ENCODE peak calls at places on chromosomes 1 and 21, in six cellular contexts. One of them, this sample, is unnamed.
A peak's percentile ranks its signal among the peaks of the same experiment; 100 is the strongest.

GRCh38 chr1:150696151-150696550 is 803 bp downstream of the GOLPH3L start:
- DNase-seq in endothelial cell of umbilical vein: peak; percentile 32
- DNase-seq in K562: no peak
- DNase-seq in HepG2: no peak
- DNase-seq in A549: no peak
- DNase-seq in GM12878: no peak
- DNase-seq in this sample: peak; percentile 11

GRCh38 chr1:155320252-155320651 is 442 bp upstream of the RUSC1 start:
- DNase-seq in A549: no peak
- DNase-seq in endothelial cell of umbilical vein: no peak
- DNase-seq in K562: no peak
- DNase-seq in HepG2: no peak
- DNase-seq in GM12878: no peak
- DNase-seq in this sample: no peak

GRCh38 chr1:71343686-71344416 is 263.0 kb upstream of the ZRANB2 start:
- DNase-seq in A549: no peak
- DNase-seq in HepG2: no peak
- DNase-seq in endothelial cell of umbilical vein: no peak
- DNase-seq in GM12878: no peak
- DNase-seq in K562: peak; percentile 12
- DNase-seq in this sample: peak; percentile 11

GRCh38 chr1:155126494-155127104 is 1.1 kb upstream of the EFNA1 start:
- DNase-seq in A549: no peak
- DNase-seq in GM12878: no peak
- DNase-seq in endothelial cell of umbilical vein: peak; percentile 29
- DNase-seq in K562: peak; percentile 65
- DNase-seq in HepG2: peak; percentile 88
- DNase-seq in this sample: no peak

GRCh38 chr1:6703016-6703415 is 1.4 kb upstream of the DNAJC11 start:
- DNase-seq in A549: no peak
- DNase-seq in HepG2: no peak
- DNase-seq in GM12878: no peak
- DNase-seq in K562: no peak
- DNase-seq in endothelial cell of umbilical vein: no peak
- DNase-seq in this sample: no peak

GRCh38 chr1:204858381-204858821 is 12.3 kb upstream of the NFASC start:
- DNase-seq in endothelial cell of umbilical vein: no peak
- DNase-seq in GM12878: no peak
- DNase-seq in HepG2: no peak
- DNase-seq in A549: no peak
- DNase-seq in K562: no peak
- DNase-seq in this sample: no peak

GRCh38 chr1:41509270-41509671 is 24.8 kb upstream of the EDN2 start:
- DNase-seq in HepG2: no peak
- DNase-seq in A549: no peak
- DNase-seq in endothelial cell of umbilical vein: no peak
- DNase-seq in K562: no peak
- DNase-seq in GM12878: no peak
- DNase-seq in this sample: peak; percentile 49

GRCh38 chr21:32414579-32415358 is 2.3 kb downstream of the EVA1C start:
- DNase-seq in K562: no peak
- DNase-seq in A549: no peak
- DNase-seq in HepG2: no peak
- DNase-seq in endothelial cell of umbilical vein: peak; percentile 75
- DNase-seq in GM12878: no peak
- DNase-seq in this sample: no peak

GRCh38 chr1:21050031-21050430 is 126.7 kb downstream of the EIF4G3 start:
- DNase-seq in A549: no peak
- DNase-seq in HepG2: no peak
- DNase-seq in GM12878: no peak
- DNase-seq in K562: no peak
- DNase-seq in endothelial cell of umbilical vein: peak; percentile 41
- DNase-seq in this sample: no peak

GRCh38 chr1:211551628-211552465 is 27.1 kb downstream of the SLC30A1 start:
- DNase-seq in K562: no peak
- DNase-seq in GM12878: no peak
- DNase-seq in endothelial cell of umbilical vein: peak; percentile 78
- DNase-seq in HepG2: peak; percentile 19
- DNase-seq in A549: no peak
- DNase-seq in this sample: peak; percentile 68

GRCh38 chr1:216923601-216924000 is 200.4 kb upstream of the ESRRG start:
- DNase-seq in A549: no peak
- DNase-seq in endothelial cell of umbilical vein: no peak
- DNase-seq in K562: no peak
- DNase-seq in HepG2: no peak
- DNase-seq in GM12878: no peak
- DNase-seq in this sample: no peak

GRCh38 chr21:19541612-19542011 is 1138.0 kb upstream of the TMPRSS15 start:
- DNase-seq in A549: no peak
- DNase-seq in endothelial cell of umbilical vein: no peak
- DNase-seq in GM12878: no peak
- DNase-seq in K562: no peak
- DNase-seq in HepG2: peak; percentile 3
- DNase-seq in this sample: no peak

DNA sequence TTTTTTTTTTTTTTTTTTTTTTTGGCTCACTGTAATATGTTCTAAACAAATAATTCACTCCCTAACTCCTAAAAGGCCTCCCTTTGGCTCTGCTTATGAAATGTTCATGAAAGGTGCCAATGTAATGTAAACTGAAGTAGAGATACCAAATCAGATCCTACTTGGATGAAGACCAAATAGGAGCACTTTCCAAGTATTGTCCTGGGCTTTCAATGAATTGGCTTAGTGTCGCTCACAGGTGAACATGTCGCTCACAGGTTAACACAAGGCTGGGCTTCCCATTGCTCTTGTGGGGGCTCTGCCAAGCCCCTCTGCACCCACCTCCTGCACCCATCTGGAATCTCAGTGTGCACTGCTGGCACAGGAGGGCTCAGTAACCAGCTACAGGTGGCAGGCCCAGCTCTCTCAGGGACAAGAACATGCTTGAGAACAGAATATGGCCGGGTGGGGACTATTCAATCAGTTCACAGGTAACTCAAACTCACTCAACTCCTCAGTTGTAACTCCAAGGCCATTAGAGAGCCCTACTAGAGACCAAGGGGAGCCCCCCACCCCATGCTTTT is 10.6 kb upstream of the CD58 start:
- DNase-seq in HepG2: no peak
- DNase-seq in endothelial cell of umbilical vein: no peak
- DNase-seq in A549: no peak
- DNase-seq in GM12878: no peak
- DNase-seq in K562: no peak
- DNase-seq in this sample: no peak
- TF ChIP-seq MYC in HepG2: no peak
- TF ChIP-seq MYC in endothelial cell of umbilical vein: no peak
- TF ChIP-seq MYC in A549: no peak
- TF ChIP-seq MYC in GM12878: no peak
- TF ChIP-seq MYC in K562: no peak
- TF ChIP-seq MYC in this sample: no peak

DNA sequence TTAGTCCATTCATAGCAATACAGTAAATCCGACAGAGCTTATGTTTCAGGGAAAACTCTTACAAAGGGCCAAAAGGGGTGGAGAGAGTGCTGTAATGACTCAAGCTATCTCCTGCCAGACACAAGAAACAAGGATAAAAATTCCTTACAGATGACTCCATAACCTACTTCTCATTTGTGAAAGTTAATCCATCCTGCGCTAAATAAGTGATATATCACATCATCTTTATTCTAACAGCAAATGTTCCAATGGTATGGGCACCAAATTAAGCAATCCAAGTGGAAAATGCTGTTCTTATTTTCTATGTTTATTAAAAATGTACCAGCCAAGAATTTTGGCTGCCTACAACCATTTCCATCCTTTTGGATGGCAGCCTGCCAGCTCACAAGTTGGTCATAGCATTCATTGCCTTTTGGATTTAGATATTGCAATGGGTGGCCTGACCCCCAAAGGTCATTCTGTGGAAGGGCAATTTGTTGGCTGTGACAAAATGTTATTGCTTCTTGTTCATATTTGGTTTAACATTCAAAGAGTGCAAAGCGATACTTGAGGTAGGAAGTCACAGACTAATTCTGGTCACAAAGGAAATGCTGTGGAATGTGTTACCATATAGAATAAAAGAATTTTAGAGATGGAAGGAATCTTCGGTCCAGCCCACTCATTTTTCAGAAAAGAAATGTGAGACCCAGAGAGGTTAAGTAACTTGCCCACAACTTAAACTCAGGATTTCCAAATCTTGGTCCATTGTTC is 2.8 kb upstream of the ENAH start:
- DNase-seq in A549: peak; percentile 70
- DNase-seq in endothelial cell of umbilical vein: peak; percentile 92
- DNase-seq in HepG2: peak; percentile 60
- DNase-seq in GM12878: no peak
- DNase-seq in K562: no peak
- DNase-seq in this sample: peak; percentile 59
- TF ChIP-seq CTCF in A549: peak; percentile 49
- TF ChIP-seq CTCF in endothelial cell of umbilical vein: no peak
- TF ChIP-seq CTCF in HepG2: peak; percentile 52
- TF ChIP-seq CTCF in GM12878: peak; percentile 1
- TF ChIP-seq CTCF in K562: no peak
- TF ChIP-seq CTCF in this sample: no peak

GRCh38 chr1:180954766-180955165 is 42.1 kb downstream of the KIAA1614 start:
- DNase-seq in A549: no peak
- DNase-seq in K562: no peak
- DNase-seq in endothelial cell of umbilical vein: no peak
- DNase-seq in GM12878: no peak
- DNase-seq in HepG2: no peak
- DNase-seq in this sample: no peak

GRCh38 chr1:180952657-180953013 is 39.9 kb downstream of the KIAA1614 start:
- DNase-seq in GM12878: no peak
- DNase-seq in K562: no peak
- DNase-seq in HepG2: no peak
- DNase-seq in endothelial cell of umbilical vein: no peak
- DNase-seq in A549: no peak
- DNase-seq in this sample: no peak

GRCh38 chr1:180953791-180954721 is 41.4 kb downstream of the KIAA1614 start:
- DNase-seq in HepG2: peak; percentile 31
- DNase-seq in A549: peak; percentile 40
- DNase-seq in endothelial cell of umbilical vein: peak; percentile 69
- DNase-seq in K562: no peak
- DNase-seq in GM12878: peak; percentile 9
- DNase-seq in this sample: no peak

GRCh38 chr1:180951881-180952656 is 39.4 kb downstream of the KIAA1614 start:
- DNase-seq in endothelial cell of umbilical vein: no peak
- DNase-seq in A549: no peak
- DNase-seq in HepG2: no peak
- DNase-seq in GM12878: no peak
- DNase-seq in K562: no peak
- DNase-seq in this sample: no peak

GRCh38 chr1:180953291-180953747 is 40.6 kb downstream of the KIAA1614 start:
- DNase-seq in A549: no peak
- DNase-seq in HepG2: no peak
- DNase-seq in GM12878: no peak
- DNase-seq in endothelial cell of umbilical vein: no peak
- DNase-seq in K562: no peak
- DNase-seq in this sample: no peak
- H3K4me3 ChIP-seq in A549: peak overlapping the region; percentile 67
- H3K4me3 ChIP-seq in HepG2: peak overlapping the region; percentile 69
- H3K4me3 ChIP-seq in GM12878: peak overlapping the region; percentile 64
- H3K4me3 ChIP-seq in endothelial cell of umbilical vein: no peak overlapping the region
- H3K4me3 ChIP-seq in K562: no peak overlapping the region
- H3K4me3 ChIP-seq in this sample: no peak overlapping the region

DNA sequence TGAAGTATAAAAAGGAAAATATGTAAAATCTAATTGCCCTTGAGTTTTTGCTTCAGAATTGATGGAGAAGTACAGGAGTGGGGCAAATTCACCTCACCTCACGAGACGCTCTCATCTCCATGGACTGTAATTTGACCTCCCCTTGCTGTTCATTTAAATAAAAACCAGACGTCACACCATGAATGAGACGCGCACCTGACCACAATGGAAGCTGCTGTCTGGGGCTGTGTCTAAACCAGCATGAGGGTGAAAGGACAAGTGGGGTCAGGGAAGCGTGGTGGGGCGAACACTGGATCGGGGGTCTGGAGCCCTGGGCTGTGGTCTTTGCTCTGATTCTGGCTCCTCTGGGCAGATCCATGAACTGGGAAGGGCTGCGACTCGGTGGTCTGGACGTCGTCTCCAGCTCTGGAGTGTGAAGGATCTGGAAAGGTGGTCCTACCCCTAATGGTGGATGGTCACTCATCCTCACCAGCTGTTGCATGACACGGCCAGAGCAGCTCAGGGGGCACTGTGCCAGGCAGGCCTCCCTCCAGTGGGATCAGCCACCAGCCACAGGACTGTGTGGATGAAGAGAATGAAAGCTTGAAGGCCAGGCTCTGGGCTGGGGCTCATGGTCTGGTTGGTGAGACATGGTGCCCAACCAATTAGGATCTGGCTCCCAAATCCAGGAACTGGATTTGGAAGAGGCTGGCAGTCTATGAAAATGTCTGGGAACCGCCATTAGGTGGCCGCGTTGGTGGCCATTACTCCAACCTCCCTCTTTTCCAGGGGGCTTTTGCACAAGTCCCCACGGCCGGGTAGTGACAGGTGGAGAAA is 728.6 kb downstream of the PTPRU start:
- DNase-seq in HepG2: no peak
- DNase-seq in K562: no peak
- DNase-seq in A549: no peak
- DNase-seq in endothelial cell of umbilical vein: no peak
- DNase-seq in GM12878: no peak
- DNase-seq in this sample: no peak
- TF ChIP-seq MYC in HepG2: no peak
- TF ChIP-seq MYC in K562: no peak
- TF ChIP-seq MYC in A549: no peak
- TF ChIP-seq MYC in endothelial cell of umbilical vein: no peak
- TF ChIP-seq MYC in GM12878: no peak
- TF ChIP-seq MYC in this sample: no peak

GRCh38 chr1:223489439-223489838 is 96.2 kb downstream of the CCDC185 start:
- DNase-seq in K562: no peak
- DNase-seq in endothelial cell of umbilical vein: no peak
- DNase-seq in GM12878: no peak
- DNase-seq in HepG2: no peak
- DNase-seq in A549: no peak
- DNase-seq in this sample: no peak

GRCh38 chr1:223496883-223497282 is 103.7 kb downstream of the CCDC185 start:
- DNase-seq in K562: no peak
- DNase-seq in A549: no peak
- DNase-seq in endothelial cell of umbilical vein: no peak
- DNase-seq in HepG2: no peak
- DNase-seq in GM12878: no peak
- DNase-seq in this sample: no peak

GRCh38 chr1:223490256-223490655 is 97.0 kb downstream of the CCDC185 start:
- DNase-seq in HepG2: no peak
- DNase-seq in K562: no peak
- DNase-seq in GM12878: no peak
- DNase-seq in endothelial cell of umbilical vein: no peak
- DNase-seq in A549: no peak
- DNase-seq in this sample: no peak

GRCh38 chr1:223492044-223492443 is 98.8 kb downstream of the CCDC185 start:
- DNase-seq in K562: no peak
- DNase-seq in A549: no peak
- DNase-seq in endothelial cell of umbilical vein: no peak
- DNase-seq in HepG2: no peak
- DNase-seq in GM12878: no peak
- DNase-seq in this sample: no peak

GRCh38 chr1:223494926-223495645 is 101.9 kb downstream of the CCDC185 start:
- DNase-seq in endothelial cell of umbilical vein: no peak
- DNase-seq in A549: no peak
- DNase-seq in K562: no peak
- DNase-seq in HepG2: no peak
- DNase-seq in GM12878: no peak
- DNase-seq in this sample: no peak
- TF ChIP-seq CTCF in endothelial cell of umbilical vein: no peak
- TF ChIP-seq CTCF in A549: no peak
- TF ChIP-seq CTCF in K562: no peak
- TF ChIP-seq CTCF in HepG2: no peak
- TF ChIP-seq CTCF in GM12878: no peak
- TF ChIP-seq CTCF in this sample: no peak